ENCODE peak calls at places on chromosomes 7 and 10, in nine cellular contexts. T, Q, W, M, J, V, D, A and Z are unnamed samples.

GRCh38 chr10:77355844-77356243 is 281.8 kb downstream of the KCNMA1 start:
- DNase-seq in T (no peak), Q (no peak), W (no peak), M (no peak), J (no peak), V (no peak), D (peak), A (no peak), Z (no peak)

GRCh38 chr7:2805213-2806003 is 38.7 kb downstream of the GNA12 start:
- DNase-seq in T (no peak), Q (no peak), W (peak), M (no peak), J (no peak), V (no peak), D (no peak), A (no peak), Z (no peak)

GRCh38 chr10:58358314-58358933 is 23.6 kb downstream of the UBE2D1 start:
- DNase-seq in T (no peak), Q (no peak), W (no peak), M (no peak), J (no peak), V (no peak), D (no peak), A (no peak), Z (no peak)

GRCh38 chr7:115087437-115087836 is 165.5 kb downstream of the MDFIC start:
- DNase-seq in T (no peak), Q (peak), W (no peak), M (no peak), J (no peak), V (no peak), D (peak), A (no peak), Z (no peak)

GRCh38 chr10:73448384-73448783 is 15.0 kb upstream of the MSS51 start:
- DNase-seq in T (no peak), Q (no peak), W (no peak), M (no peak), J (no peak), V (no peak), D (no peak), A (no peak), Z (no peak)

GRCh38 chr10:109892885-109893284 is 30.4 kb downstream of the XPNPEP1 start:
- DNase-seq in T (no peak), Q (peak), W (no peak), M (peak), J (no peak), V (no peak), D (no peak), A (no peak), Z (no peak)

GRCh38 chr7:55308186-55308929 is 56.8 kb upstream of the LANCL2 start:
- DNase-seq in T (no peak), Q (no peak), W (no peak), M (no peak), J (no peak), V (no peak), D (peak), A (no peak), Z (no peak)

GRCh38 chr10:119199231-119199992 is 8.0 kb upstream of the GRK5 start:
- DNase-seq in T (peak), Q (peak), W (peak), M (peak), J (peak), V (peak), D (peak), A (peak), Z (peak)

GRCh38 chr7:52017802-52018679 is 701.4 kb upstream of the COBL start:
- DNase-seq in T (no peak), Q (no peak), W (no peak), M (no peak), J (peak), V (no peak), D (no peak), A (peak), Z (peak)

GRCh38 chr7:7639847-7640220 is 718 bp upstream of the UMAD1 start:
- DNase-seq in T (no peak), Q (no peak), W (no peak), M (peak), J (no peak), V (peak), D (peak), A (peak), Z (no peak)

GRCh38 chr7:20307901-20308300 is 22.8 kb upstream of the ITGB8 start:
- DNase-seq in T (no peak), Q (no peak), W (no peak), M (no peak), J (no peak), V (peak), D (no peak), A (no peak), Z (peak)

GRCh38 chr10:71681977-71682376 is 37.6 kb downstream of the C10orf105 start:
- DNase-seq in T (no peak), Q (no peak), W (no peak), M (no peak), J (no peak), V (no peak), D (no peak), A (no peak), Z (no peak)

GRCh38 chr10:30176182-30176581 is 116.8 kb upstream of the JCAD start:
- DNase-seq in T (no peak), Q (no peak), W (no peak), M (no peak), J (no peak), V (no peak), D (peak), A (no peak), Z (no peak)

GRCh38 chr7:149865437-149865836 is 8.3 kb upstream of the ATP6V0E2 start:
- DNase-seq in T (peak), Q (no peak), W (no peak), M (no peak), J (no peak), V (no peak), D (no peak), A (no peak), Z (no peak)